ENCODE peak calls at places on chromosomes 4 and X, in eight cellular contexts. P, I, G, U, A, R, Z and H are unnamed samples.

GRCh38 chr4:146342600-146343192 is 128.4 kb downstream of the REELD1 start:
- DNase-seq in P (no peak), I (peak; percentile 34), G (no peak), U (no peak), A (no peak), R (peak; percentile 62), Z (no peak), H (no peak)

GRCh38 chr4:67320645-67321044 is 224.7 kb downstream of the CENPC start:
- DNase-seq in P (no peak), I (no peak), G (no peak), U (no peak), A (no peak), R (no peak), Z (no peak), H (no peak)

GRCh38 chr4:146336413-146336807 is 122.1 kb downstream of the REELD1 start:
- DNase-seq in P (no peak), I (no peak), G (no peak), U (no peak), A (no peak), R (no peak), Z (no peak), H (no peak)

GRCh38 chrX:153400146-153401132 is 711 bp downstream of the PNMA6E start:
- DNase-seq in P (no peak), I (peak; percentile 87), G (peak; percentile 5), U (peak; percentile 41), A (peak; percentile 86), R (peak; percentile 34), Z (peak; percentile 39), H (peak; percentile 29)

GRCh38 chr4:38782452-38783108 is at the start of gene TLR10:
- DNase-seq in P (no peak), I (peak; percentile 73), G (peak; percentile 49), U (no peak), A (peak; percentile 64), R (peak; percentile 61), Z (no peak), H (no peak)

GRCh38 chrX:40156472-40157227 is 58.9 kb upstream of the BCOR start:
- DNase-seq in P (no peak), I (no peak), G (no peak), U (no peak), A (no peak), R (no peak), Z (no peak), H (no peak)

GRCh38 chr4:36551697-36552214 is 270.3 kb downstream of the DTHD1 start:
- DNase-seq in P (no peak), I (no peak), G (no peak), U (no peak), A (no peak), R (no peak), Z (no peak), H (no peak)

GRCh38 chr4:47577779-47578553 is 92.9 kb downstream of the ATP10D start:
- DNase-seq in P (no peak), I (no peak), G (no peak), U (no peak), A (no peak), R (no peak), Z (no peak), H (no peak)

GRCh38 chr4:110198472-110199419 is at the start of gene ELOVL6:
- DNase-seq in P (peak; percentile 82), I (peak; percentile 84), G (peak; percentile 60), U (peak; percentile 11), A (peak; percentile 69), R (peak; percentile 77), Z (peak; percentile 6), H (peak; percentile 21)

GRCh38 chr4:27178066-27178465 is 317.4 kb downstream of the STIM2 start:
- DNase-seq in P (no peak), I (no peak), G (no peak), U (no peak), A (no peak), R (no peak), Z (no peak), H (no peak)

GRCh38 chrX:49761481-49761880 is 65.7 kb upstream of the PAGE1 start:
- DNase-seq in P (no peak), I (peak; percentile 28), G (peak; percentile 5), U (no peak), A (peak; percentile 22), R (peak; percentile 20), Z (no peak), H (no peak)

GRCh38 chrX:104565791-104566687 is at the start of gene IL1RAPL2:
- DNase-seq in P (no peak), I (peak; percentile 50), G (no peak), U (no peak), A (no peak), R (peak; percentile 34), Z (no peak), H (no peak)

GRCh38 chr4:153679476-153679875 is 4.6 kb upstream of the TLR2 start:
- DNase-seq in P (peak; percentile 60), I (no peak), G (no peak), U (no peak), A (no peak), R (no peak), Z (no peak), H (no peak)

GRCh38 chrX:40845331-40845911 is 110.1 kb upstream of the MED14 start:
- DNase-seq in P (no peak), I (no peak), G (peak; percentile 53), U (no peak), A (no peak), R (peak; percentile 87), Z (no peak), H (no peak)

GRCh38 chr4:133152330-133152791 is 3.3 kb downstream of the PCDH10 start:
- DNase-seq in P (no peak), I (no peak), G (no peak), U (no peak), A (no peak), R (peak; percentile 38), Z (no peak), H (no peak)

GRCh38 chr4:57061395-57061794 is 48.8 kb downstream of the IGFBP7 start:
- DNase-seq in P (no peak), I (no peak), G (no peak), U (no peak), A (no peak), R (no peak), Z (no peak), H (no peak)